ENCODE peak calls at places on chromosomes 5 and 9, in nine cellular contexts. One of them, this sample, is unnamed. For H3K9me3 and H3K4me1, the result is how much of the 10 kb centered on the place peaks cover.

GRCh38 chr9:70465904-70466303 is 51.4 kb upstream of the KLF9 start:
- DNase-seq in stomach: no peak
- DNase-seq in CD4-positive, CD25-positive, alpha-beta regulatory T cell: no peak
- DNase-seq in right atrium auricular region: no peak
- DNase-seq in heart left ventricle: no peak
- DNase-seq in HCT116: no peak
- DNase-seq in upper lobe of right lung: no peak
- DNase-seq in BE2C: no peak
- DNase-seq in upper lobe of left lung: no peak
- DNase-seq in this sample: no peak

GRCh38 chr9:134325813-134326753 is at the start of gene RXRA:
- DNase-seq in HCT116: no peak
- DNase-seq in CD4-positive, CD25-positive, alpha-beta regulatory T cell: peak
- DNase-seq in stomach: peak
- DNase-seq in upper lobe of right lung: peak
- DNase-seq in heart left ventricle: peak
- DNase-seq in BE2C: peak
- DNase-seq in right atrium auricular region: no peak
- DNase-seq in upper lobe of left lung: peak
- DNase-seq in this sample: peak

GRCh38 chr9:128946945-128947422 is 419 bp downstream of the DOLK start:
- DNase-seq in heart left ventricle: no peak
- DNase-seq in right atrium auricular region: no peak
- DNase-seq in CD4-positive, CD25-positive, alpha-beta regulatory T cell: no peak
- DNase-seq in stomach: peak
- DNase-seq in BE2C: no peak
- DNase-seq in upper lobe of left lung: no peak
- DNase-seq in upper lobe of right lung: no peak
- DNase-seq in HCT116: no peak
- DNase-seq in this sample: peak

GRCh38 chr5:15285901-15286583 is 213.9 kb upstream of the FBXL7 start:
- DNase-seq in right atrium auricular region: no peak
- DNase-seq in upper lobe of right lung: no peak
- DNase-seq in heart left ventricle: peak
- DNase-seq in upper lobe of left lung: no peak
- DNase-seq in stomach: no peak
- DNase-seq in CD4-positive, CD25-positive, alpha-beta regulatory T cell: no peak
- DNase-seq in HCT116: no peak
- DNase-seq in BE2C: no peak
- DNase-seq in this sample: no peak

GRCh38 chr5:147809830-147810666 is 21.4 kb downstream of the SPINK1 start:
- DNase-seq in BE2C: no peak
- DNase-seq in upper lobe of left lung: no peak
- DNase-seq in upper lobe of right lung: no peak
- DNase-seq in heart left ventricle: no peak
- DNase-seq in stomach: no peak
- DNase-seq in right atrium auricular region: no peak
- DNase-seq in HCT116: no peak
- DNase-seq in CD4-positive, CD25-positive, alpha-beta regulatory T cell: no peak
- DNase-seq in this sample: no peak

GRCh38 chr5:96582343-96582742 is 79.8 kb upstream of the CAST start:
- DNase-seq in upper lobe of left lung: no peak
- DNase-seq in HCT116: no peak
- DNase-seq in upper lobe of right lung: no peak
- DNase-seq in right atrium auricular region: no peak
- DNase-seq in heart left ventricle: no peak
- DNase-seq in BE2C: peak
- DNase-seq in stomach: no peak
- DNase-seq in CD4-positive, CD25-positive, alpha-beta regulatory T cell: no peak
- DNase-seq in this sample: no peak

GRCh38 chr5:163433271-163433670 is 4.1 kb upstream of the CCNG1 start:
- DNase-seq in upper lobe of left lung: no peak
- DNase-seq in upper lobe of right lung: no peak
- DNase-seq in stomach: no peak
- DNase-seq in HCT116: no peak
- DNase-seq in BE2C: no peak
- DNase-seq in right atrium auricular region: no peak
- DNase-seq in CD4-positive, CD25-positive, alpha-beta regulatory T cell: no peak
- DNase-seq in heart left ventricle: no peak
- DNase-seq in this sample: no peak

GRCh38 chr9:87766697-87767096 is 40.8 kb downstream of the CTSL start:
- DNase-seq in upper lobe of left lung: no peak
- DNase-seq in stomach: no peak
- DNase-seq in HCT116: peak
- DNase-seq in upper lobe of right lung: no peak
- DNase-seq in BE2C: no peak
- DNase-seq in right atrium auricular region: no peak
- DNase-seq in CD4-positive, CD25-positive, alpha-beta regulatory T cell: no peak
- DNase-seq in heart left ventricle: no peak
- DNase-seq in this sample: no peak

GRCh38 chr9:121348321-121348720 is 21.7 kb downstream of the STOM start:
- DNase-seq in BE2C: no peak
- DNase-seq in upper lobe of left lung: no peak
- DNase-seq in upper lobe of right lung: no peak
- DNase-seq in HCT116: no peak
- DNase-seq in CD4-positive, CD25-positive, alpha-beta regulatory T cell: no peak
- DNase-seq in stomach: no peak
- DNase-seq in heart left ventricle: no peak
- DNase-seq in right atrium auricular region: no peak
- DNase-seq in this sample: no peak

GRCh38 chr9:88660611-88661010 is 125.6 kb downstream of the NXNL2 start:
- DNase-seq in BE2C: peak
- DNase-seq in CD4-positive, CD25-positive, alpha-beta regulatory T cell: peak
- DNase-seq in upper lobe of right lung: no peak
- DNase-seq in heart left ventricle: no peak
- DNase-seq in right atrium auricular region: no peak
- DNase-seq in upper lobe of left lung: no peak
- DNase-seq in HCT116: peak
- DNase-seq in stomach: no peak
- DNase-seq in this sample: no peak

GRCh38 chr9:133682961-133683493 is 46.9 kb downstream of the DBH start:
- DNase-seq in HCT116: no peak
- DNase-seq in upper lobe of right lung: no peak
- DNase-seq in upper lobe of left lung: peak
- DNase-seq in BE2C: no peak
- DNase-seq in CD4-positive, CD25-positive, alpha-beta regulatory T cell: no peak
- DNase-seq in right atrium auricular region: no peak
- DNase-seq in heart left ventricle: no peak
- DNase-seq in stomach: no peak
- DNase-seq in this sample: no peak

GRCh38 chr5:145787001-145787400 is 48.1 kb downstream of the PRELID2 start:
- DNase-seq in CD4-positive, CD25-positive, alpha-beta regulatory T cell: no peak
- DNase-seq in heart left ventricle: no peak
- DNase-seq in upper lobe of right lung: no peak
- DNase-seq in upper lobe of left lung: no peak
- DNase-seq in BE2C: no peak
- DNase-seq in HCT116: no peak
- DNase-seq in stomach: no peak
- DNase-seq in right atrium auricular region: no peak
- DNase-seq in this sample: no peak

GRCh38 chr9:4762889-4763521 is 22.0 kb upstream of the AK3 start:
- DNase-seq in stomach: no peak
- DNase-seq in upper lobe of right lung: no peak
- DNase-seq in HCT116: no peak
- DNase-seq in upper lobe of left lung: no peak
- DNase-seq in BE2C: no peak
- DNase-seq in heart left ventricle: peak
- DNase-seq in right atrium auricular region: peak
- DNase-seq in CD4-positive, CD25-positive, alpha-beta regulatory T cell: no peak
- DNase-seq in this sample: peak
- H3K4me3 ChIP-seq in stomach: peak
- H3K4me3 ChIP-seq in upper lobe of right lung: peak
- H3K4me3 ChIP-seq in HCT116: no peak
- H3K4me3 ChIP-seq in upper lobe of left lung: peak
- H3K4me3 ChIP-seq in BE2C: no peak
- H3K4me3 ChIP-seq in heart left ventricle: peak
- H3K4me3 ChIP-seq in right atrium auricular region: peak
- H3K4me3 ChIP-seq in CD4-positive, CD25-positive, alpha-beta regulatory T cell: peak
- H3K4me3 ChIP-seq in this sample: no peak

DNA sequence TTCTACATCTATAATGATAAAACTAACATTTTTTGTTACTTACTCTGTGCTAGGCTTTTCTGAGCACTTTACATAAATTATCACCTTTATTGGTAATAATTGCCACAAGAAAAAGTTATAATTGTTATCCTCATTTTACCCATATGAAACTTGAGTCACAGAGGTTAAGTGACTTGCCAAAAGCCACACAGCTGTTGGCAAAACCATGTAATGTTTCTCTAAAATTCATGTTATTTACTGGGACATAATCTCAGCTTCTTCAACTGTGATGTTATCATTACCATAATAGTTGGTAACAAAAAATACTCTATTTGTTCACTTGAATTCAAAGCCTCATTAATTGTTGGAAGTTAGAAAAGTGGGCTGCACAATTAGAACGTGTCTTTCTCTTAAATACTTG is 437.3 kb downstream of the BRINP1 start:
- DNase-seq in CD4-positive, CD25-positive, alpha-beta regulatory T cell: no peak
- DNase-seq in BE2C: no peak
- DNase-seq in heart left ventricle: no peak
- DNase-seq in right atrium auricular region: no peak
- DNase-seq in HCT116: no peak
- DNase-seq in upper lobe of right lung: no peak
- DNase-seq in stomach: no peak
- DNase-seq in upper lobe of left lung: no peak
- DNase-seq in this sample: no peak
- H3K9me3 ChIP-seq in CD4-positive, CD25-positive, alpha-beta regulatory T cell: under half
- H3K9me3 ChIP-seq in BE2C: under half
- H3K9me3 ChIP-seq in heart left ventricle: under half
- H3K9me3 ChIP-seq in right atrium auricular region: under half
- H3K9me3 ChIP-seq in HCT116: under half
- H3K9me3 ChIP-seq in upper lobe of right lung: under half
- H3K9me3 ChIP-seq in stomach: under half
- H3K9me3 ChIP-seq in upper lobe of left lung: under half
- H3K9me3 ChIP-seq in this sample: under half

GRCh38 chr5:73815631-73816030 is 189.6 kb downstream of the ARHGEF28 start:
- DNase-seq in BE2C: no peak
- DNase-seq in upper lobe of left lung: no peak
- DNase-seq in CD4-positive, CD25-positive, alpha-beta regulatory T cell: no peak
- DNase-seq in right atrium auricular region: no peak
- DNase-seq in upper lobe of right lung: no peak
- DNase-seq in HCT116: no peak
- DNase-seq in heart left ventricle: no peak
- DNase-seq in stomach: no peak
- DNase-seq in this sample: no peak
- H3K4me1 ChIP-seq in BE2C: under half
- H3K4me1 ChIP-seq in upper lobe of left lung: under half
- H3K4me1 ChIP-seq in CD4-positive, CD25-positive, alpha-beta regulatory T cell: under half
- H3K4me1 ChIP-seq in right atrium auricular region: under half
- H3K4me1 ChIP-seq in upper lobe of right lung: under half
- H3K4me1 ChIP-seq in HCT116: under half
- H3K4me1 ChIP-seq in heart left ventricle: under half
- H3K4me1 ChIP-seq in stomach: under half
- H3K4me1 ChIP-seq in this sample: under half

GRCh38 chr9:101448680-101449070 is 13.1 kb upstream of the ALDOB start:
- DNase-seq in HCT116: no peak
- DNase-seq in upper lobe of left lung: no peak
- DNase-seq in BE2C: no peak
- DNase-seq in heart left ventricle: no peak
- DNase-seq in upper lobe of right lung: no peak
- DNase-seq in CD4-positive, CD25-positive, alpha-beta regulatory T cell: no peak
- DNase-seq in stomach: no peak
- DNase-seq in right atrium auricular region: no peak
- DNase-seq in this sample: no peak
- H3K4me3 ChIP-seq in HCT116: no peak
- H3K4me3 ChIP-seq in upper lobe of left lung: peak
- H3K4me3 ChIP-seq in BE2C: peak
- H3K4me3 ChIP-seq in heart left ventricle: peak
- H3K4me3 ChIP-seq in upper lobe of right lung: peak
- H3K4me3 ChIP-seq in CD4-positive, CD25-positive, alpha-beta regulatory T cell: no peak
- H3K4me3 ChIP-seq in stomach: peak
- H3K4me3 ChIP-seq in right atrium auricular region: peak
- H3K4me3 ChIP-seq in this sample: peak

DNA sequence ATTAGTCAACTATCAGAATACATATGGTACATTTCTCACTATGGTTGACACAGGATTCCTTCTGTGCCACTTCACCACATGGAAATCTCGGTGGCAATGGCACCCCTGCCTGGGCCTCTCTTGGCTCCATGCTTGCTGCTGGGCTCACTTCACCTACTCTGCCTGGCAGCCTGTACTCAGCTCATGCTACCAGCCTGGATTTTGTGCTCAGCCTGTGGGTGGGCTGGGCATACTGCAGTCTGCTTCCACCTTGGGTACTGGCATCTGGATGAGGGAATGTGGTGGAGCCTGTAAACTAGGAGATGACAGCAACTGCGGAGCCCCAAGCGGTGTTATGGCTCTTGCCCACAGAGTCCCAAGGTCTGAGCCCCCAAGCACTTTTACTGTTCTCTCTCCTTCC is 604.1 kb downstream of the MTRR start:
- DNase-seq in heart left ventricle: no peak
- DNase-seq in stomach: no peak
- DNase-seq in upper lobe of right lung: no peak
- DNase-seq in upper lobe of left lung: no peak
- DNase-seq in right atrium auricular region: no peak
- DNase-seq in CD4-positive, CD25-positive, alpha-beta regulatory T cell: no peak
- DNase-seq in HCT116: no peak
- DNase-seq in BE2C: no peak
- DNase-seq in this sample: no peak
- H3K9me3 ChIP-seq in heart left ventricle: under half
- H3K9me3 ChIP-seq in stomach: under half
- H3K9me3 ChIP-seq in upper lobe of right lung: under half
- H3K9me3 ChIP-seq in upper lobe of left lung: under half
- H3K9me3 ChIP-seq in right atrium auricular region: under half
- H3K9me3 ChIP-seq in CD4-positive, CD25-positive, alpha-beta regulatory T cell: under half
- H3K9me3 ChIP-seq in HCT116: under half
- H3K9me3 ChIP-seq in BE2C: under half
- H3K9me3 ChIP-seq in this sample: under half

GRCh38 chr9:131402073-131402472 is 8.2 kb downstream of the PRRC2B start:
- DNase-seq in HCT116: no peak
- DNase-seq in upper lobe of right lung: no peak
- DNase-seq in right atrium auricular region: no peak
- DNase-seq in upper lobe of left lung: no peak
- DNase-seq in CD4-positive, CD25-positive, alpha-beta regulatory T cell: no peak
- DNase-seq in BE2C: no peak
- DNase-seq in heart left ventricle: no peak
- DNase-seq in stomach: no peak
- DNase-seq in this sample: no peak

GRCh38 chr9:131404581-131404980 is 10.7 kb downstream of the PRRC2B start:
- DNase-seq in stomach: no peak
- DNase-seq in BE2C: no peak
- DNase-seq in upper lobe of left lung: no peak
- DNase-seq in HCT116: no peak
- DNase-seq in upper lobe of right lung: no peak
- DNase-seq in right atrium auricular region: no peak
- DNase-seq in heart left ventricle: no peak
- DNase-seq in CD4-positive, CD25-positive, alpha-beta regulatory T cell: no peak
- DNase-seq in this sample: no peak

GRCh38 chr9:131404987-131405386 is 11.1 kb downstream of the PRRC2B start:
- DNase-seq in upper lobe of left lung: no peak
- DNase-seq in heart left ventricle: no peak
- DNase-seq in stomach: no peak
- DNase-seq in HCT116: no peak
- DNase-seq in CD4-positive, CD25-positive, alpha-beta regulatory T cell: no peak
- DNase-seq in right atrium auricular region: no peak
- DNase-seq in BE2C: no peak
- DNase-seq in upper lobe of right lung: no peak
- DNase-seq in this sample: no peak

GRCh38 chr9:131403493-131403773 is 9.5 kb downstream of the PRRC2B start:
- DNase-seq in stomach: no peak
- DNase-seq in upper lobe of left lung: no peak
- DNase-seq in BE2C: no peak
- DNase-seq in HCT116: no peak
- DNase-seq in right atrium auricular region: no peak
- DNase-seq in heart left ventricle: no peak
- DNase-seq in CD4-positive, CD25-positive, alpha-beta regulatory T cell: no peak
- DNase-seq in upper lobe of right lung: no peak
- DNase-seq in this sample: no peak

GRCh38 chr9:131402738-131403492 is 9.0 kb downstream of the PRRC2B start:
- DNase-seq in right atrium auricular region: peak
- DNase-seq in CD4-positive, CD25-positive, alpha-beta regulatory T cell: no peak
- DNase-seq in upper lobe of right lung: peak
- DNase-seq in HCT116: no peak
- DNase-seq in heart left ventricle: peak
- DNase-seq in upper lobe of left lung: no peak
- DNase-seq in BE2C: no peak
- DNase-seq in stomach: peak
- DNase-seq in this sample: peak
- H3K4me1 ChIP-seq in right atrium auricular region: under half
- H3K4me1 ChIP-seq in CD4-positive, CD25-positive, alpha-beta regulatory T cell: half or more
- H3K4me1 ChIP-seq in upper lobe of right lung: half or more
- H3K4me1 ChIP-seq in HCT116: under half
- H3K4me1 ChIP-seq in heart left ventricle: half or more
- H3K4me1 ChIP-seq in upper lobe of left lung: half or more
- H3K4me1 ChIP-seq in BE2C: under half
- H3K4me1 ChIP-seq in stomach: half or more
- H3K4me1 ChIP-seq in this sample: half or more

This sample was measured in sigmoid colon.